ENCODE peak calls at places on chromosomes 11 and 22, in five cellular contexts. F is GM18507, P is NCI-H1048, V is pulmonary artery endothelial cell, U is NCI-H460. H is an unnamed sample.

GRCh38 chr11:68020575-68020974 is 9.9 kb upstream of the NDUFS8 start:
- DNase-seq in F (no peak), P (no peak), V (no peak), U (no peak), H (no peak)

GRCh38 chr11:65290448-65291165 is 24.1 kb upstream of the CDC42EP2 start:
- DNase-seq in F (no peak), P (no peak), V (peak), U (peak), H (peak)

GRCh38 chr11:134349109-134349801 is 17.5 kb downstream of the GLB1L2 start:
- DNase-seq in F (no peak), P (no peak), V (no peak), U (no peak), H (no peak)

GRCh38 chr11:92298238-92298565 is 73.6 kb downstream of the FAT3 start:
- DNase-seq in F (no peak), P (no peak), V (no peak), U (no peak), H (no peak)

GRCh38 chr11:73404506-73405145 is 28.4 kb downstream of the RELT start:
- DNase-seq in F (no peak), P (no peak), V (no peak), U (no peak), H (no peak)

GRCh38 chr11:8913961-8914660 is 3.1 kb downstream of the AKIP1 start:
- DNase-seq in F (no peak), P (no peak), V (no peak), U (peak), H (peak)

GRCh38 chr11:45212566-45213315 is 66.3 kb downstream of the PRDM11 start:
- DNase-seq in F (no peak), P (no peak), V (no peak), U (no peak), H (no peak)

GRCh38 chr22:27412866-27413445 is 388.6 kb downstream of the MN1 start:
- DNase-seq in F (no peak), P (no peak), V (no peak), U (no peak), H (no peak)

GRCh38 chr22:29032584-29032983 is 29.0 kb downstream of the C22orf31 start:
- DNase-seq in F (no peak), P (no peak), V (no peak), U (no peak), H (no peak)

GRCh38 chr22:40919446-40919845 is 31.7 kb upstream of the RBX1 start:
- DNase-seq in F (no peak), P (no peak), V (no peak), U (no peak), H (no peak)

GRCh38 chr22:31400023-31400397 is 606 bp downstream of the DRG1 start:
- DNase-seq in F (no peak), P (no peak), V (no peak), U (no peak), H (no peak)

GRCh38 chr22:37184380-37184755 is 3.7 kb downstream of the C1QTNF6 start:
- DNase-seq in F (no peak), P (no peak), V (no peak), U (no peak), H (no peak)

GRCh38 chr11:82818399-82819043 is 81.7 kb downstream of the PRCP start:
- DNase-seq in F (no peak), P (no peak), V (no peak), U (no peak), H (no peak)